ENCODE peak calls at places on chromosomes 6 and 20, in four cellular contexts. C, A, K and S are unnamed samples.

GRCh38 chr20:12079490-12079889 is 161.8 kb downstream of the BTBD3 start:
- DNase-seq in C (no peak), A (no peak), K (no peak), S (no peak)

GRCh38 chr6:110858562-110859214 is 15.9 kb upstream of the AMD1 start:
- DNase-seq in C (no peak), A (no peak), K (no peak), S (no peak)

GRCh38 chr20:4006640-4007039 is 8.7 kb downstream of the RNF24 start:
- DNase-seq in C (no peak), A (peak), K (no peak), S (no peak)

GRCh38 chr6:107670792-107671199 is 153.3 kb downstream of the SCML4 start:
- DNase-seq in C (no peak), A (peak), K (no peak), S (no peak)

GRCh38 chr20:41171736-41172295 is 34.5 kb downstream of the PLCG1 start:
- DNase-seq in C (no peak), A (no peak), K (no peak), S (no peak)

GRCh38 chr6:111076024-111076680 is 11.2 kb upstream of the SLC16A10 start:
- DNase-seq in C (no peak), A (no peak), K (no peak), S (no peak)

GRCh38 chr20:29300579-29301551 is 1956.6 kb upstream of the DEFB115 start:
- DNase-seq in C (no peak), A (no peak), K (no peak), S (no peak)

GRCh38 chr6:125030969-125031368 is 68.7 kb downstream of the RNF217 start:
- DNase-seq in C (no peak), A (no peak), K (no peak), S (no peak)

GRCh38 chr6:170268216-170269129 is 22.4 kb downstream of the DLL1 start:
- DNase-seq in C (no peak), A (no peak), K (no peak), S (no peak)

GRCh38 chr6:125208625-125209249 is 55.2 kb downstream of the TPD52L1 start:
- DNase-seq in C (no peak), A (no peak), K (no peak), S (no peak)

GRCh38 chr6:33716890-33717632 is 5.6 kb upstream of the UQCC2 start:
- DNase-seq in C (peak), A (no peak), K (no peak), S (peak)

GRCh38 chr20:63027425-63028389 is 20.9 kb upstream of the BHLHE23 start:
- DNase-seq in C (no peak), A (peak), K (no peak), S (no peak)

GRCh38 chr6:126546771-126547170 is 206.9 kb downstream of the CENPW start:
- DNase-seq in C (no peak), A (no peak), K (no peak), S (no peak)

GRCh38 chr6:53866231-53866630 is 71.4 kb downstream of the LRRC1 start:
- DNase-seq in C (no peak), A (no peak), K (no peak), S (no peak)

GRCh38 chr6:110217255-110217654 is 37.0 kb downstream of the CDC40 start:
- DNase-seq in C (no peak), A (no peak), K (no peak), S (no peak)

GRCh38 chr20:20253039-20253743 is 114.7 kb upstream of the INSM1 start:
- DNase-seq in C (no peak), A (no peak), K (no peak), S (no peak)

GRCh38 chr6:40743690-40744446 is 156.7 kb upstream of the LRFN2 start:
- DNase-seq in C (no peak), A (no peak), K (peak), S (no peak)

GRCh38 chr6:165231581-165232276 is 77.7 kb downstream of the C6orf118 start:
- DNase-seq in C (no peak), A (peak), K (no peak), S (peak)

GRCh38 chr6:30647802-30648460 is 998 bp downstream of the C6orf136 start:
- DNase-seq in C (no peak), A (no peak), K (no peak), S (no peak)

GRCh38 chr6:125274935-125275334 is 26.8 kb downstream of the HDDC2 start:
- DNase-seq in C (no peak), A (no peak), K (no peak), S (no peak)

GRCh38 chr6:97440590-97441176 is 157.7 kb upstream of the MMS22L start:
- DNase-seq in C (peak), A (peak), K (no peak), S (peak)

GRCh38 chr20:64151634-64152530 is 12.4 kb upstream of the MYT1 start:
- DNase-seq in C (peak), A (no peak), K (no peak), S (peak)
- TF ChIP-seq ELF1 in C (no peak), A (no peak), K (no peak), S (no peak)

GRCh38 chr6:2147737-2148448 is 97.5 kb downstream of the GMDS start:
- DNase-seq in C (no peak), A (no peak), K (no peak), S (no peak)
- TF ChIP-seq ELF1 in C (no peak), A (no peak), K (no peak), S (no peak)

DNA sequence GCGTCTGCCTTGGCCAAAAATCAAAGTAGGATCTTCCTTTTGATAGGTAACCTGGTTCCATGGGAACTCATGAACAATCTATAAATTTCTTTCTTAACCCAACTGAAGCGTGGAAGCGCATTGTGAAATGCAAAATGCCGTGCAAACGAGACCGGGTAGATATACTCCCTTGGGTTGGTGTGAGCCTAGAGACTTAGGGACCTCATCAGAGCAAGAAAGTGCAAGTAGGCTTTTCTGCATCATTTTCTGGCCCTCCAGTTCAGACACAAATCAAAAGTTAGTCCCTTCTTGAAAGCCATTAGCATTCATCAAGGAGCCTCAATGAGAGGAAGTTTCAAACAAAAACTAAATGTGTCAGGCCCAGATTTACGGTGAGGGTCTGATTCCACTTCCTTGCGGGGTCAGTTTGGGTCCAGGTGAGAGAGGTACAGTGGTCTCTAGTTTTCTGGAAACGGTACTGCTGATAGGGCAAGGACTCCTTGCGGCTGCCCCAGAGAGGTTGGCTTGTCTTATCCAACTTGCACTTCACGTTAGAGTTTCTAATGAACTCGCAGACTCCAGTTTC is 5.3 kb upstream of the ZNF184 start:
- DNase-seq in C (no peak), A (no peak), K (no peak), S (no peak)
- TF ChIP-seq ELF1 in C (no peak), A (no peak), K (no peak), S (no peak)

GRCh38 chr6:22029169-22029568 is 267.7 kb downstream of the PRL start:
- DNase-seq in C (no peak), A (no peak), K (no peak), S (no peak)
- TF ChIP-seq ELF1 in C (no peak), A (no peak), K (no peak), S (no peak)

GRCh38 chr6:166269301-166270039 is 38.7 kb downstream of the PRR18 start:
- DNase-seq in C (no peak), A (no peak), K (no peak), S (no peak)
- TF ChIP-seq ELF1 in C (no peak), A (no peak), K (no peak), S (no peak)

GRCh38 chr6:89567635-89568390 is 70.7 kb downstream of the LYRM2 start:
- DNase-seq in C (peak), A (no peak), K (no peak), S (no peak)

GRCh38 chr6:89566011-89566775 is 72.4 kb downstream of the LYRM2 start:
- DNase-seq in C (no peak), A (no peak), K (no peak), S (no peak)

GRCh38 chr6:89564752-89565427 is 73.7 kb downstream of the LYRM2 start:
- DNase-seq in C (peak), A (no peak), K (no peak), S (no peak)

GRCh38 chr6:89563866-89564265 is 74.7 kb downstream of the LYRM2 start:
- DNase-seq in C (no peak), A (no peak), K (no peak), S (no peak)

GRCh38 chr6:89566930-89567634 is 71.5 kb downstream of the LYRM2 start:
- DNase-seq in C (peak), A (no peak), K (no peak), S (no peak)
- TF ChIP-seq ELF1 in C (no peak), A (no peak), K (no peak), S (no peak)

GRCh38 chr6:38617856-38618255 is 21.9 kb downstream of the BTBD9 start:
- DNase-seq in C (no peak), A (no peak), K (no peak), S (no peak)

GRCh38 chr6:38610050-38610619 is 29.6 kb downstream of the BTBD9 start:
- DNase-seq in C (no peak), A (no peak), K (no peak), S (no peak)

DNA sequence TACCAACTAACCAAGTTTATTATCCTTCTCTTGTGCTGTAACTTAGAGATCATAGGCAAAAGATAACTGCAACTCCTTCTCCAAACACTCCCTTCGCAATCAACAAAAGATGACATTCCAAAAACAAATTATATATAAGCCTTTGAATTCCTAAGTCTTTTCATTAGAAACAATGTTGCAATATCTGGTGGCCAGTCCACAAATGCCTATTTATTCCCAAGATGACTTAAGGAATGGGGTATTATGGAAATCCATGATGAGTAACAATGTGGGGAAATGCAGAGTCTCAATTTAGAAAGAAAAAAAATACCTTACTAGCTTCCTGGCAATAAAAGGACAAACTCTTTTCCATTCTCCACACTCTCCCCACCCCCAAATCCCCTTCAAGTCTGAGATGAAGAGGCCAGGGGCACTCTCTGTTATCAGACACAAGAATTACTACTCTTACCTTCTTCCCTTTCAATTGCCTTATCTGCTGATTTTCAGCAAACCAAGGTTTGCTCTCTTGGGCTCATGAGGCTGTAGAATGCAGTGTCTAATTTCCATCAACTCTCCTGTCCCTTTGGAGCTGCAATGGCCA is 27.3 kb downstream of the BTBD9 start:
- DNase-seq in C (no peak), A (no peak), K (no peak), S (no peak)
- TF ChIP-seq ELF1 in C (no peak), A (no peak), K (no peak), S (no peak)